ENCODE peak calls at places on chromosomes 12 and 14, in seven cellular contexts. G, S, K, L, H, T and Y are unnamed samples.

GRCh38 chr12:105083551-105084105 is 630 bp downstream of the ALDH1L2 start:
- DNase-seq in T (no peak), K (peak), G (peak), S (peak), L (peak), H (peak), Y (no peak)

GRCh38 chr12:94644622-94645021 is 5.7 kb downstream of the TMCC3 start:
- DNase-seq in K (no peak), S (no peak), L (no peak), T (no peak), G (no peak), H (no peak), Y (no peak)

GRCh38 chr12:6934110-6934509 is 6.4 kb downstream of the ATN1 start:
- DNase-seq in G (no peak), K (no peak), S (no peak), H (no peak), T (no peak), L (no peak), Y (no peak)

GRCh38 chr12:88339966-88340365 is 197.9 kb downstream of the TMTC3 start:
- DNase-seq in S (no peak), G (no peak), H (no peak), L (no peak), K (no peak), T (no peak), Y (no peak)

GRCh38 chr12:103469716-103470115 is 26.1 kb downstream of the C12orf42 start:
- DNase-seq in K (no peak), G (no peak), L (no peak), H (no peak), T (no peak), S (no peak), Y (no peak)

GRCh38 chr12:72219937-72220336 is 52.2 kb upstream of the TRHDE start:
- DNase-seq in T (no peak), H (no peak), G (no peak), K (no peak), S (no peak), L (no peak), Y (no peak)

GRCh38 chr12:113302925-113303640 is 31.8 kb downstream of the SLC8B1 start:
- DNase-seq in H (no peak), L (no peak), S (no peak), T (no peak), G (no peak), K (no peak), Y (no peak)

GRCh38 chr12:89529738-89530137 is 3.9 kb upstream of the POC1B start:
- DNase-seq in S (no peak), K (no peak), T (no peak), H (no peak), G (peak), L (no peak), Y (no peak)

GRCh38 chr14:95321201-95321600 is 1.5 kb upstream of the CLMN start:
- DNase-seq in S (no peak), G (peak), K (no peak), H (no peak), T (no peak), L (no peak), Y (no peak)

GRCh38 chr12:24948816-24949722 is at the start of gene BCAT1:
- DNase-seq in S (no peak), T (no peak), G (no peak), L (no peak), K (peak), H (peak), Y (no peak)

GRCh38 chr12:53052419-53053222 is 2.8 kb downstream of the TNS2 start:
- DNase-seq in K (peak), T (no peak), H (peak), L (no peak), G (no peak), S (peak), Y (no peak)

GRCh38 chr14:90758959-90759358 is 57.3 kb downstream of the TTC7B start:
- DNase-seq in L (peak), T (no peak), G (peak), S (no peak), K (peak), H (peak), Y (no peak)

GRCh38 chr12:110022980-110023633 is 23.9 kb downstream of the ANKRD13A start:
- DNase-seq in L (no peak), K (no peak), T (no peak), H (no peak), S (no peak), G (peak), Y (no peak)

GRCh38 chr12:57049890-57050289 is at the start of gene MYO1A:
- DNase-seq in K (no peak), S (no peak), H (no peak), G (no peak), T (no peak), L (no peak), Y (no peak)

GRCh38 chr12:95980437-95980836 is 15.7 kb downstream of the HAL start:
- DNase-seq in L (peak), S (no peak), K (no peak), T (no peak), H (no peak), G (no peak), Y (no peak)

GRCh38 chr14:73503648-73504047 is 12.9 kb downstream of the RIOX1 start:
- DNase-seq in G (no peak), T (no peak), S (no peak), L (no peak), K (no peak), H (no peak), Y (no peak)

GRCh38 chr12:113142173-113142885 is 6.8 kb upstream of the RASAL1 start:
- DNase-seq in H (no peak), K (peak), T (no peak), G (peak), L (no peak), S (peak), Y (no peak)

GRCh38 chr14:103552011-103552797 is 10.3 kb downstream of the BAG5 start:
- DNase-seq in L (no peak), G (peak), S (no peak), T (no peak), K (peak), H (peak), Y (no peak)

GRCh38 chr14:68695871-68696665 is 96.8 kb downstream of the ZFP36L1 start:
- DNase-seq in G (no peak), K (no peak), S (no peak), L (no peak), T (no peak), H (no peak), Y (no peak)

GRCh38 chr12:47078733-47079364 is 572 bp upstream of the PCED1B start:
- DNase-seq in T (no peak), K (peak), H (peak), L (no peak), S (no peak), G (no peak), Y (peak)

GRCh38 chr14:75298187-75298985 is 19.8 kb downstream of the FOS start:
- DNase-seq in T (no peak), H (peak), K (peak), L (no peak), S (no peak), G (no peak), Y (no peak)

GRCh38 chr14:96091941-96092411 is 52.8 kb downstream of the C14orf132 start:
- DNase-seq in S (no peak), T (no peak), K (no peak), G (no peak), L (no peak), H (no peak), Y (no peak)

GRCh38 chr14:78403278-78403815 is 233.2 kb downstream of the NRXN3 start:
- DNase-seq in K (no peak), T (no peak), L (peak), S (peak), H (no peak), G (no peak), Y (no peak)

GRCh38 chr12:94265966-94266365 is 117.6 kb downstream of the PLXNC1 start:
- DNase-seq in S (no peak), G (no peak), K (no peak), L (no peak), H (no peak), T (no peak), Y (no peak)

GRCh38 chr12:108313609-108314331 is 25.3 kb downstream of the CMKLR1 start:
- DNase-seq in L (no peak), K (peak), S (peak), H (no peak), G (no peak), T (no peak), Y (no peak)

GRCh38 chr12:4997939-4998338 is 45.7 kb upstream of the KCNA5 start:
- DNase-seq in H (peak), L (no peak), S (peak), T (no peak), K (no peak), G (peak), Y (no peak)

GRCh38 chr12:127052491-127053232 is 1214.3 kb upstream of the TMEM132C start:
- DNase-seq in S (no peak), K (no peak), G (no peak), T (no peak), H (no peak), L (no peak), Y (no peak)

GRCh38 chr14:29144598-29144997 is 378.0 kb downstream of the FOXG1 start:
- DNase-seq in H (no peak), L (no peak), K (no peak), G (no peak), S (no peak), T (no peak), Y (no peak)

GRCh38 chr14:76955575-76956252 is 72.8 kb downstream of the IRF2BPL start:
- DNase-seq in H (no peak), L (no peak), S (peak), K (no peak), G (no peak), T (peak), Y (peak)

GRCh38 chr12:91920276-91920675 is 225.4 kb downstream of the BTG1 start:
- DNase-seq in K (no peak), G (peak), T (no peak), S (no peak), L (no peak), H (no peak), Y (no peak)

GRCh38 chr12:113548467-113548866 is 76.8 kb upstream of the LHX5 start:
- DNase-seq in G (no peak), L (no peak), S (no peak), H (no peak), T (no peak), K (no peak), Y (no peak)

GRCh38 chr14:86279405-86279804 is 749.5 kb downstream of the FLRT2 start:
- DNase-seq in L (no peak), G (no peak), S (no peak), K (no peak), T (no peak), H (no peak), Y (no peak)

GRCh38 chr14:68979722-68980552 is 835 bp upstream of the ACTN1 start:
- DNase-seq in H (peak), K (peak), T (no peak), S (no peak), L (no peak), G (peak), Y (no peak)

GRCh38 chr12:95440401-95440800 is 33.6 kb upstream of the METAP2 start:
- DNase-seq in H (no peak), K (no peak), T (no peak), S (no peak), L (no peak), G (no peak), Y (no peak)

GRCh38 chr12:116794725-116795124 is 56.6 kb downstream of the RNFT2 start:
- DNase-seq in G (no peak), L (no peak), H (no peak), S (no peak), T (no peak), K (no peak), Y (no peak)